ENCODE peak calls at places on chromosomes 4 and X, in eight cellular contexts. A is BE2C; Y is mesendoderm; M is NB4; C is effector memory CD4-positive, alpha-beta T cell; H is MM.1S; V is fibroblast of mammary gland; Z is left ventricle myocardium inferior. T is an unnamed sample.
A peak's percentile ranks its signal among the peaks of the same experiment; 100 is the strongest.

GRCh38 chr4:104489731-104490095 is 5.0 kb downstream of the CXXC4 start:
- DNase-seq in Y (no peak), M (no peak), C (no peak), V (no peak), A (no peak), Z (no peak), H (peak; percentile 56), T (no peak)

GRCh38 chr4:107743532-107743931 is 23.5 kb upstream of the PAPSS1 start:
- DNase-seq in Z (no peak), Y (no peak), V (no peak), M (no peak), A (no peak), C (no peak), H (peak; percentile 60), T (no peak)

GRCh38 chr4:80336582-80336981 is 1.1 kb downstream of the CFAP299 start:
- DNase-seq in H (peak; percentile 31), V (peak; percentile 42), A (peak; percentile 15), Y (peak; percentile 72), C (no peak), M (peak; percentile 42), Z (no peak), T (no peak)

GRCh38 chr4:142416121-142416520 is 430.0 kb downstream of the INPP4B start:
- DNase-seq in Y (no peak), V (peak; percentile 77), C (no peak), A (no peak), M (no peak), Z (no peak), H (no peak), T (no peak)

GRCh38 chr4:152107736-152108500 is 347.1 kb upstream of the GATB start:
- DNase-seq in C (no peak), V (no peak), Y (no peak), M (no peak), A (no peak), Z (no peak), H (no peak), T (no peak)

GRCh38 chrX:118226060-118226428 is 109.4 kb upstream of the KLHL13 start:
- DNase-seq in M (peak; percentile 17), C (no peak), Z (no peak), V (peak; percentile 29), Y (peak; percentile 2), H (peak; percentile 40), A (no peak), T (no peak)

GRCh38 chr4:82500106-82500738 is 61.6 kb downstream of the TMEM150C start:
- DNase-seq in H (no peak), M (no peak), Z (no peak), C (no peak), V (peak; percentile 37), Y (no peak), A (no peak), T (no peak)

GRCh38 chrX:155956099-155956498 is 41.4 kb upstream of the IL9R start:
- DNase-seq in Y (no peak), C (no peak), H (no peak), Z (no peak), A (no peak), V (no peak), M (no peak), T (no peak)

GRCh38 chr4:5656415-5656814 is 51.9 kb downstream of the EVC2 start:
- DNase-seq in Y (no peak), A (no peak), H (no peak), Z (no peak), C (no peak), V (no peak), M (no peak), T (no peak)

GRCh38 chrX:14027511-14028019 is 2.1 kb downstream of the GEMIN8 start:
- DNase-seq in C (no peak), H (no peak), M (peak; percentile 29), A (no peak), Z (no peak), V (peak; percentile 96), Y (no peak), T (no peak)

GRCh38 chr4:73257995-73258667 is 467 bp downstream of the ANKRD17 start:
- DNase-seq in H (peak; percentile 56), Y (peak; percentile 79), V (peak; percentile 40), A (peak; percentile 53), Z (no peak), C (no peak), M (peak; percentile 69), T (no peak)

GRCh38 chr4:73668806-73669205 is 48.6 kb upstream of the RASSF6 start:
- DNase-seq in Z (no peak), V (peak; percentile 51), C (no peak), Y (no peak), H (no peak), A (no peak), M (no peak), T (no peak)

GRCh38 chr4:179867300-179867878 is 2375.8 kb upstream of the TENM3 start:
- DNase-seq in Y (peak; percentile 95), Z (no peak), H (peak; percentile 72), C (no peak), A (peak; percentile 83), V (peak; percentile 9), M (peak; percentile 47), T (peak; percentile 33)

GRCh38 chr4:20305976-20306375 is 54.3 kb downstream of the SLIT2 start:
- DNase-seq in A (peak; percentile 9), V (peak; percentile 55), Z (no peak), C (no peak), H (peak; percentile 41), M (peak; percentile 25), Y (no peak), T (no peak)

GRCh38 chr4:128291096-128291495 is 3.5 kb upstream of the PGRMC2 start:
- DNase-seq in V (no peak), C (no peak), M (no peak), Z (no peak), Y (no peak), A (no peak), H (no peak), T (no peak)

GRCh38 chr4:134024251-134024650 is 177.3 kb downstream of the PABPC4L start:
- DNase-seq in Y (peak; percentile 82), M (peak; percentile 32), V (peak; percentile 5), C (no peak), Z (no peak), A (peak; percentile 15), H (no peak), T (no peak)

GRCh38 chr4:67437974-67438713 is 107.2 kb downstream of the CENPC start:
- DNase-seq in V (peak; percentile 68), M (peak; percentile 43), C (no peak), Z (no peak), H (no peak), A (no peak), Y (no peak), T (no peak)

GRCh38 chr4:151599876-151600275 is 160.9 kb downstream of the GATB start:
- DNase-seq in Y (no peak), V (peak; percentile 59), C (no peak), H (no peak), Z (no peak), M (no peak), A (no peak), T (no peak)

GRCh38 chr4:5152521-5152920 is 101.2 kb downstream of the STK32B start:
- DNase-seq in Y (no peak), C (no peak), A (no peak), H (no peak), M (no peak), Z (no peak), V (no peak), T (no peak)

DNA sequence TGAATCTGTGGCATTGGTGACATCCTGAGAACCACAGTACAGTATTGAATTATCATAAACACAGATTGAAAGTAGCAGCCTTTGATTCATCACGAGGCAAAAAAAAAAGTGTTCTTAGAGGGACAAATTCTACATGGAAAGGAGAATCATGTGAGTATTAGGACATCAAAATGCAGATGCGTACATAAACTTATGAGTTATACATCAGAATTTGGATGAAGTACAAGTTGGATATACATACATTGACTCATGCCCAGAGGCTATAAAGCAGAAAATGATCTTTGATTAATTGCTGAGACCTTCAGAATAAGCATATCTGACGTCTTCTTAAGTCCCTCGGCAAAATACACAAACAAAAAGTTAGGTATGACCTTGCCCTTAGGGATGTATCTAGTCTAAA is 206.4 kb downstream of the LDB2 start:
- DNase-seq in M (no peak), Y (no peak), C (no peak), Z (no peak), H (no peak), A (no peak), V (peak; percentile 84), T (no peak)
- H3K4me3 ChIP-seq in M (no peak overlapping the region), Y (no peak overlapping the region), C (no peak overlapping the region), Z (no peak overlapping the region), H (no peak overlapping the region), A (no peak overlapping the region), V (no peak overlapping the region), T (no peak overlapping the region)

DNA sequence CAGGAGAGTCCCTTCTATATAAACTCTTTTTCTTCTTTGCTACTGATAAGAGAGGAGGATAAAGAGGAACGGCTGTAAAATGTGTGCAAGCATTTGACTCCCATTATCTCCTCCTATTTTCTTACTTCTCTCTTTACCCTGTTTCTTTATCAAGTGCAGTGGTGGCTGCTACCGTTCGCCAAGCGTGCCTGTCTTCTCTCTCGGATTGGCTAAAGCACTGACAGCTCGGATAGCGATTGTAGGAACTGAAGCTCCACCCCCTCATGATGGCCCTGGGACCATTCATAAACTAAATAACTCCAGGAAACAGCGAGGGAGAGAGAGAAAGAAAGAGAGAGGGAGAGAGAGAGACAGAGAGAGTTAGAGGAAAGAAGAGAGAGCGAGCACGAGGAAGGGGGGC is 340 bp upstream of the MAB21L2 start:
- DNase-seq in C (no peak), V (no peak), M (no peak), H (no peak), Z (no peak), A (peak; percentile 90), Y (peak; percentile 87), T (no peak)
- H3K4me3 ChIP-seq in C (no peak overlapping the region), V (no peak overlapping the region), M (no peak overlapping the region), H (no peak overlapping the region), Z (peak overlapping the region; percentile 67), A (peak overlapping the region; percentile 91), Y (no peak overlapping the region), T (no peak overlapping the region)

GRCh38 chr4:10023050-10023419 is 1.7 kb upstream of the SLC2A9 start:
- DNase-seq in Z (no peak), H (no peak), M (peak; percentile 32), V (no peak), A (no peak), C (no peak), Y (no peak), T (no peak)
- H3K4me3 ChIP-seq in Z (no peak overlapping the region), H (no peak overlapping the region), M (no peak overlapping the region), V (no peak overlapping the region), A (no peak overlapping the region), C (no peak overlapping the region), Y (no peak overlapping the region), T (no peak overlapping the region)

GRCh38 chr4:10115271-10115656 is 1.3 kb downstream of the WDR1 start:
- DNase-seq in Y (no peak), V (peak; percentile 66), M (peak; percentile 40), C (no peak), A (no peak), Z (no peak), H (no peak), T (no peak)

GRCh38 chr4:10114147-10114546 is 2.5 kb downstream of the WDR1 start:
- DNase-seq in H (no peak), Y (no peak), M (no peak), Z (no peak), V (no peak), A (no peak), C (no peak), T (no peak)

GRCh38 chr4:10115657-10116624 is 658 bp downstream of the WDR1 start:
- DNase-seq in H (peak; percentile 48), Z (no peak), A (no peak), M (peak; percentile 69), V (no peak), Y (peak; percentile 60), C (peak; percentile 63), T (peak; percentile 93)

GRCh38 chr4:10113362-10114047 is 3.1 kb downstream of the WDR1 start:
- DNase-seq in Y (no peak), V (no peak), H (no peak), A (no peak), C (no peak), M (no peak), Z (no peak), T (no peak)

GRCh38 chr4:10114607-10115006 is 2.0 kb downstream of the WDR1 start:
- DNase-seq in A (no peak), H (no peak), M (no peak), Y (no peak), Z (no peak), V (no peak), C (no peak), T (no peak)
- H3K4me3 ChIP-seq in A (no peak overlapping the region), H (peak overlapping the region; percentile 82), M (peak overlapping the region; percentile 83), Y (no peak overlapping the region), Z (peak overlapping the region; percentile 90), V (peak overlapping the region; percentile 77), C (peak overlapping the region; percentile 74), T (peak overlapping the region; percentile 85)